ENCODE peak calls at places on chromosomes 16 and 17, in four cellular contexts. T is COR-L47, F is KG1, X is amygdala. A is an unnamed sample.

GRCh38 chr17:3888343-3889171 is 4.3 kb downstream of the CAMKK1 start:
- DNase-seq in F (no peak), T (no peak), X (no peak), A (no peak)

GRCh38 chr16:28984619-28985135 is at the start of gene LAT:
- DNase-seq in X (no peak), F (no peak), T (no peak), A (no peak)

GRCh38 chr17:16934133-16934795 is 37.7 kb downstream of the TNFRSF13B start:
- DNase-seq in X (no peak), T (no peak), F (no peak), A (no peak)

GRCh38 chr17:77319211-77320031 is 178.7 kb downstream of the SEC14L1 start:
- DNase-seq in T (no peak), F (peak; percentile 76), X (no peak), A (peak; percentile 21)

GRCh38 chr17:31385428-31386285 is 5.8 kb upstream of the RAB11FIP4 start:
- DNase-seq in F (no peak), X (no peak), T (no peak), A (no peak)

GRCh38 chr17:44872131-44872768 is 24.6 kb downstream of the HIGD1B start:
- DNase-seq in T (peak; percentile 94), F (no peak), X (no peak), A (no peak)

GRCh38 chr17:65538679-65539529 is 22.5 kb downstream of the AXIN2 start:
- DNase-seq in F (no peak), T (peak; percentile 6), X (no peak), A (no peak)

GRCh38 chr17:65537845-65538678 is 23.4 kb downstream of the AXIN2 start:
- DNase-seq in F (no peak), T (no peak), X (no peak), A (no peak)

GRCh38 chr16:72787519-72788268 is 260.2 kb downstream of the ZFHX3 start:
- DNase-seq in X (no peak), T (peak; percentile 77), F (peak; percentile 41), A (no peak)

GRCh38 chr17:27343294-27343693 is 49.4 kb downstream of the WSB1 start:
- DNase-seq in X (no peak), F (no peak), T (no peak), A (no peak)

GRCh38 chr16:47142469-47143328 is 1.0 kb downstream of the NETO2 start:
- DNase-seq in T (peak; percentile 14), F (no peak), X (no peak), A (no peak)

GRCh38 chr17:73795730-73796129 is 151.5 kb upstream of the SDK2 start:
- DNase-seq in F (no peak), T (peak; percentile 31), X (no peak), A (no peak)

GRCh38 chr17:78790552-78790951 is 8.5 kb upstream of the CYTH1 start:
- DNase-seq in X (no peak), T (no peak), F (no peak), A (no peak)

GRCh38 chr17:57703273-57703672 is 41.8 kb downstream of the CCDC182 start:
- DNase-seq in X (no peak), F (no peak), T (no peak), A (no peak)

GRCh38 chr16:14070877-14071575 is at the start of gene MRTFB:
- DNase-seq in F (peak; percentile 33), T (peak; percentile 79), X (peak; percentile 35), A (peak; percentile 72)

GRCh38 chr16:86783626-86784266 is 205.4 kb downstream of the FOXL1 start:
- DNase-seq in X (no peak), T (no peak), F (no peak), A (no peak)

GRCh38 chr16:80862153-80862552 is 57.8 kb upstream of the CDYL2 start:
- DNase-seq in T (no peak), X (no peak), F (no peak), A (no peak)

GRCh38 chr17:3754458-3755334 is 31.0 kb downstream of the HASPIN start:
- DNase-seq in F (no peak), T (peak; percentile 78), X (no peak), A (no peak)

GRCh38 chr17:82553210-82553930 is 33.8 kb downstream of the FOXK2 start:
- DNase-seq in F (no peak), X (no peak), T (no peak), A (no peak)

GRCh38 chr16:54402270-54402669 is 115.7 kb upstream of the IRX3 start:
- DNase-seq in F (no peak), X (no peak), T (no peak), A (no peak)

GRCh38 chr17:70352834-70353233 is 183.5 kb downstream of the KCNJ2 start:
- DNase-seq in X (no peak), T (no peak), F (no peak), A (no peak)

GRCh38 chr16:29777576-29778360 is at the start of gene ZG16:
- DNase-seq in X (no peak), T (no peak), F (no peak), A (no peak)